ENCODE peak calls at places on chromosomes 13 and 19, in six cellular contexts. H, Z, O, M, I and J are unnamed samples. For H4K20me1 and H3K27me3, the result is how much of the 10 kb centered on the place peaks cover.

GRCh38 chr13:25300861-25301346 is 521 bp upstream of the NUP58 start:
- DNase-seq in O (no peak), Z (no peak), H (no peak), M (no peak), I (peak), J (no peak)

GRCh38 chr19:29702161-29702957 is 12.7 kb downstream of the C19orf12 start:
- DNase-seq in O (no peak), H (no peak), I (no peak), M (no peak), Z (no peak), J (no peak)

GRCh38 chr19:2969104-2969504 is 8.3 kb upstream of the TLE6 start:
- DNase-seq in I (no peak), H (no peak), M (no peak), Z (no peak), O (peak), J (no peak)

GRCh38 chr13:26964278-26965057 is 203.9 kb upstream of the GPR12 start:
- DNase-seq in O (no peak), I (no peak), Z (peak), M (no peak), H (no peak), J (no peak)

GRCh38 chr19:55370305-55370988 is at the start of gene IL11:
- DNase-seq in M (peak), O (no peak), Z (peak), I (peak), H (no peak), J (peak)

GRCh38 chr19:4654437-4655361 is 15.4 kb downstream of the TNFAIP8L1 start:
- DNase-seq in I (no peak), M (no peak), Z (no peak), H (peak), O (peak), J (no peak)

GRCh38 chr13:43331676-43332075 is 308.3 kb downstream of the DNAJC15 start:
- DNase-seq in M (no peak), O (no peak), Z (peak), H (no peak), I (peak), J (no peak)

GRCh38 chr13:18212873-18213272 is 968.8 kb downstream of the TUBA3C start:
- DNase-seq in Z (no peak), H (peak), M (no peak), O (no peak), I (no peak), J (no peak)

GRCh38 chr19:24178207-24178606 is 91.2 kb downstream of the ZNF254 start:
- DNase-seq in I (no peak), O (no peak), M (no peak), Z (no peak), H (no peak), J (no peak)

GRCh38 chr19:46648961-46649960 is 11.7 kb downstream of the DACT3 start:
- DNase-seq in O (peak), I (peak), Z (no peak), M (no peak), H (no peak), J (no peak)

GRCh38 chr19:48754950-48755645 is at the start of gene FGF21:
- DNase-seq in H (no peak), I (no peak), Z (no peak), M (no peak), O (no peak), J (no peak)

GRCh38 chr19:33780746-33781145 is 15.9 kb upstream of the KCTD15 start:
- DNase-seq in H (no peak), Z (no peak), O (no peak), M (no peak), I (no peak), J (no peak)

GRCh38 chr13:101811440-101811839 is 359.0 kb downstream of the ITGBL1 start:
- DNase-seq in H (no peak), M (no peak), I (no peak), O (no peak), Z (no peak), J (no peak)

GRCh38 chr13:25977216-25977615 is 74.6 kb downstream of the SHISA2 start:
- DNase-seq in Z (no peak), H (no peak), O (no peak), I (peak), M (no peak), J (no peak)

GRCh38 chr13:31394491-31394890 is 194.7 kb downstream of the B3GLCT start:
- DNase-seq in Z (peak), O (no peak), H (no peak), I (no peak), M (no peak), J (no peak)

GRCh38 chr19:21482863-21483276 is 22.5 kb upstream of the ZNF429 start:
- DNase-seq in Z (peak), H (peak), I (peak), O (peak), M (peak), J (no peak)

GRCh38 chr19:30684613-30685012 is 312.4 kb downstream of the ZNF536 start:
- DNase-seq in M (no peak), Z (no peak), O (no peak), I (no peak), H (no peak), J (no peak)

GRCh38 chr13:22915442-22916082 is 265.2 kb upstream of the SGCG start:
- DNase-seq in I (peak), O (peak), Z (peak), M (no peak), H (no peak), J (no peak)

GRCh38 chr19:33234736-33235135 is 9.1 kb upstream of the SLC7A10 start:
- DNase-seq in Z (no peak), H (no peak), O (no peak), I (no peak), M (no peak), J (no peak)

GRCh38 chr19:11881151-11881800 is 6.3 kb upstream of the ZNF69 start:
- DNase-seq in Z (peak), H (peak), O (peak), M (peak), I (peak), J (no peak)

GRCh38 chr19:19578241-19578640 is 40.2 kb downstream of the CILP2 start:
- DNase-seq in Z (no peak), I (no peak), H (no peak), O (no peak), M (no peak), J (no peak)

GRCh38 chr19:4847190-4847973 is 15.9 kb upstream of the TICAM1 start:
- DNase-seq in H (no peak), O (no peak), M (no peak), I (no peak), Z (no peak), J (no peak)

GRCh38 chr13:114142137-114142550 is 9.7 kb upstream of the RASA3 start:
- DNase-seq in I (no peak), O (no peak), M (no peak), H (no peak), Z (no peak), J (no peak)

GRCh38 chr19:35088514-35088913 is 27.1 kb upstream of the FXYD3 start:
- DNase-seq in H (no peak), I (no peak), O (no peak), Z (peak), M (peak), J (peak)

GRCh38 chr19:15173746-15174404 is 26.9 kb downstream of the NOTCH3 start:
- DNase-seq in O (peak), I (no peak), H (peak), Z (no peak), M (peak), J (no peak)

GRCh38 chr13:32837973-32838940 is 178.0 kb upstream of the KL start:
- DNase-seq in Z (no peak), M (no peak), I (peak), O (no peak), H (no peak), J (no peak)

GRCh38 chr19:42206871-42207755 is 10.4 kb downstream of the DEDD2 start:
- DNase-seq in H (no peak), Z (peak), O (peak), M (peak), I (no peak), J (peak)

GRCh38 chr19:42204684-42205083 is 12.8 kb downstream of the DEDD2 start:
- DNase-seq in M (no peak), I (no peak), Z (no peak), H (no peak), O (no peak), J (no peak)

GRCh38 chr19:42201489-42202289 is 15.8 kb downstream of the DEDD2 start:
- DNase-seq in Z (no peak), H (no peak), I (no peak), O (no peak), M (no peak), J (no peak)

GRCh38 chr19:42202290-42202867 is 15.1 kb downstream of the DEDD2 start:
- DNase-seq in M (no peak), I (no peak), O (no peak), Z (no peak), H (no peak), J (no peak)

DNA sequence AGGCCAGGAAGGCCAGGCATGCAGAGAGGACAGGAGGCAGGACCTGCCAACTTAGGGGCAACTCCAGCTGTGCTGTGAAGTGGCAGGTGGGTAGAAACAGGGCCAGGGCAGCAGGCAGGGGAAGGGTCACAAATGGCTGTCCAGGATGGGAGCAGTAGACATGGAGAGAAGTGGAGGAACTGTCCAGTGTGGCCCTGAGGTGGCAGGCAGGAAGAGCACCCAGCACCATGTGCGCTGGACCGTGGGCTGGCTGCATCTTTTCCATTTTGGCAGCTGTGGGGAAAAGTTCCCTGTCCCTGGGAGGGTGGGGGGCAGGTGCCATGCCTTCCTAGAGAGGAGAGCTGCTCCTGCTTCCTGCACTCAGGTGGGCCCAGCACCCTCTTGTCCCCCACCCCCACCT is 13.8 kb downstream of the DEDD2 start:
- DNase-seq in M (no peak), I (no peak), H (no peak), O (no peak), Z (no peak), J (no peak)
- H4K20me1 ChIP-seq in M (under half), I (half or more), H (under half), O (under half), Z (under half), J (under half)

GRCh38 chr13:97001641-97002040 is 7.4 kb upstream of the OXGR1 start:
- DNase-seq in M (no peak), Z (no peak), H (no peak), O (no peak), I (no peak), J (no peak)
- H3K27me3 ChIP-seq in M (under half), Z (under half), H (under half), O (under half), I (half or more), J (under half)

DNA sequence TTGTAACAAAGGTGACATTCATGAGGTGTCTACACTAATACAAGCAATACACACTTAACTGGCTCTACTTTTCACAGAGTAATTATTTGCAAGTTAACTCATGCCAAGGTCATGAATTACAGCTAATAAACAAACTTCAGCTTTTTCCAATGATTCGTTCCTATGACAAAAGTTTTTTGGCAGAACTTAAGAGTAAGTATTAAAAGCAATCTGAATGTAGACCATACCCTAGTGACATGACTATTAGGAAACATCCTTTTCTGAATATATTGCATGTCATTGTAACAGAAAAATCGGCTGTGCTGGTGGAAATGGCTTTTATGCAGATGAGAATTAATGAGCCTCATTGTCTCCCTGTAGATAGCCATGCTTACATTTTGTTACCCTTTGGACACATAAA is 72.0 kb downstream of the LHFPL6 start:
- DNase-seq in O (no peak), I (no peak), M (peak), H (no peak), Z (no peak), J (no peak)
- H3K4me2 ChIP-seq in O (no peak), I (no peak), M (peak), H (no peak), Z (no peak), J (no peak)

GRCh38 chr13:29572575-29572974 is 22.9 kb downstream of the SLC7A1 start:
- DNase-seq in O (no peak), Z (no peak), M (no peak), I (no peak), H (no peak), J (no peak)
- H4K20me1 ChIP-seq in O (under half), Z (half or more), M (under half), I (under half), H (under half), J (half or more)